ENCODE peak calls at places on chromosomes 12 and 14, in four cellular contexts. P is breast epithelium, A is PC-3, N is RWPE1. X is an unnamed sample.
A peak's percentile ranks its signal among the peaks of the same experiment; 100 is the strongest.

GRCh38 chr12:12467701-12468218 is 94.9 kb downstream of the DUSP16 start:
- DNase-seq in P (no peak), A (no peak), N (no peak), X (no peak)

GRCh38 chr12:100718212-100718611 is 76.4 kb upstream of the ANO4 start:
- DNase-seq in P (no peak), A (no peak), N (no peak), X (no peak)

GRCh38 chr14:23118506-23119361 is at the start of gene CEBPE:
- DNase-seq in P (no peak), A (no peak), N (no peak), X (no peak)

GRCh38 chr12:21607701-21608100 is 3.1 kb upstream of the GYS2 start:
- DNase-seq in P (no peak), A (peak; percentile 25), N (no peak), X (no peak)

GRCh38 chr14:60968099-60968498 is 12.8 kb downstream of the TRMT5 start:
- DNase-seq in P (no peak), A (no peak), N (no peak), X (no peak)

GRCh38 chr12:10718279-10718821 is 4.8 kb downstream of the YBX3 start:
- DNase-seq in P (no peak), A (peak; percentile 44), N (peak; percentile 8), X (no peak)

GRCh38 chr12:1605129-1606020 is 11.0 kb upstream of the FBXL14 start:
- DNase-seq in P (peak; percentile 63), A (peak; percentile 84), N (peak; percentile 62), X (no peak)

GRCh38 chr12:26028953-26029740 is 70.7 kb downstream of the RASSF8 start:
- DNase-seq in P (no peak), A (peak; percentile 85), N (peak; percentile 32), X (no peak)

GRCh38 chr12:123034865-123035264 is 54.4 kb downstream of the ARL6IP4 start:
- DNase-seq in P (no peak), A (peak; percentile 88), N (peak; percentile 46), X (no peak)

GRCh38 chr12:121894633-121895032 is 6.0 kb downstream of the PSMD9 start:
- DNase-seq in P (no peak), A (peak; percentile 12), N (no peak), X (no peak)

GRCh38 chr14:63224196-63224595 is 20.0 kb downstream of the RHOJ start:
- DNase-seq in P (no peak), A (no peak), N (no peak), X (no peak)

GRCh38 chr12:109624467-109624866 is 50.9 kb downstream of the MVK start:
- DNase-seq in P (no peak), A (peak; percentile 54), N (peak; percentile 54), X (no peak)

GRCh38 chr14:33451211-33451610 is 499.7 kb downstream of the EGLN3 start:
- DNase-seq in P (no peak), A (no peak), N (no peak), X (no peak)

GRCh38 chr12:18932715-18933114 is 194.8 kb downstream of the CAPZA3 start:
- DNase-seq in P (no peak), A (no peak), N (no peak), X (no peak)

GRCh38 chr14:62084020-62084419 is 321.8 kb downstream of the SNAPC1 start:
- DNase-seq in P (no peak), A (no peak), N (no peak), X (no peak)

GRCh38 chr12:98227162-98227561 is 288.2 kb upstream of the TMPO start:
- DNase-seq in P (no peak), A (no peak), N (no peak), X (no peak)

GRCh38 chr14:75833326-75834020 is 148.3 kb downstream of the TGFB3 start:
- DNase-seq in P (no peak), A (no peak), N (no peak), X (no peak)

GRCh38 chr14:50964683-50965390 is 20.6 kb upstream of the PYGL start:
- DNase-seq in P (peak; percentile 61), A (peak; percentile 97), N (peak; percentile 18), X (peak; percentile 48)

GRCh38 chr14:51554953-51555352 is 96.8 kb upstream of the FRMD6 start:
- DNase-seq in P (no peak), A (peak; percentile 67), N (no peak), X (no peak)

GRCh38 chr14:59146941-59147470 is 41.5 kb upstream of the DAAM1 start:
- DNase-seq in P (no peak), A (no peak), N (no peak), X (no peak)

GRCh38 chr14:84273181-84273580 is 1256.8 kb upstream of the FLRT2 start:
- DNase-seq in P (no peak), A (no peak), N (no peak), X (no peak)

GRCh38 chr14:54117401-54117800 is 160.8 kb upstream of the BMP4 start:
- DNase-seq in P (no peak), A (no peak), N (no peak), X (no peak)

GRCh38 chr14:40987481-40987880 is 619.2 kb upstream of the LRFN5 start:
- DNase-seq in P (no peak), A (peak; percentile 62), N (no peak), X (no peak)

GRCh38 chr12:100445081-100445481 is 28.6 kb upstream of the NR1H4 start:
- DNase-seq in P (no peak), A (no peak), N (no peak), X (no peak)

GRCh38 chr12:66154776-66155175 is 15.0 kb downstream of the TMBIM4 start:
- DNase-seq in P (no peak), A (no peak), N (no peak), X (no peak)

GRCh38 chr14:38226366-38226765 is 18.7 kb downstream of the SSTR1 start:
- DNase-seq in P (no peak), A (no peak), N (no peak), X (no peak)

GRCh38 chr12:108634225-108634795 is 616 bp upstream of the SELPLG start:
- DNase-seq in P (no peak), A (peak; percentile 41), N (no peak), X (no peak)

GRCh38 chr12:52204095-52204930 is 12.5 kb upstream of the KRT80 start:
- DNase-seq in P (no peak), A (peak; percentile 77), N (no peak), X (no peak)

GRCh38 chr14:30191639-30192279 is 264.1 kb upstream of the PRKD1 start:
- DNase-seq in P (no peak), A (no peak), N (no peak), X (no peak)

GRCh38 chr14:30195946-30196345 is 268.3 kb upstream of the PRKD1 start:
- DNase-seq in P (no peak), A (no peak), N (no peak), X (no peak)

GRCh38 chr14:30193056-30193455 is 265.4 kb upstream of the PRKD1 start:
- DNase-seq in P (no peak), A (no peak), N (no peak), X (no peak)

GRCh38 chr14:30194769-30195168 is 267.1 kb upstream of the PRKD1 start:
- DNase-seq in P (no peak), A (peak; percentile 7), N (peak; percentile 42), X (no peak)

DNA sequence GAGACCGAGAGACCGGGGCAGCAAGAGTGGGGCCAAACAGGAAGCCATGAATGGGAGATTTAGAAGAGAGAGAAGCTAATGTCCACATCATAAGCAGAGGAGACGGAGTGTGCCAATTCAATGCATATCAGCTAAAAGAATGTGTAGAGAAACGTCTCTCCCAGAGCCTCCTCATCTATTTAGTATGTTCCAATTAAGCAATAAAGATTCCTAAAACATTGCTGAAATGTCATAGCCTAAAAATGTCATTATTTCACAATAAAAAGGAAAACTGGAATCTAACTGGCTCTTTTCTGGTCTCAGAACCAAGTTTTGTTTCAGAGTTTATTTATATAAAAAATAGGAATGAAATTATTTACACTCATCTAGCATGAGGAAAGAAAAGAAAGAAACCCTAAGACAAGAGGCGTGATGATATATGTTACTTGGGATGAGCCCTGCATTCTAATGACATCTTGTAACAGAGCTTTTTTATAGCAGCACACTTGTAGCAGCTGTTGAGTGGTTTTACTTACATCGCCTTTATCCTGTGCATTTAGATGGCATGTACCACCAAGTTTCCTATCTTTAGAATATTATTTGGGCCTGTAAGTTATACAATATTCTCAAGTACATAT is 266.3 kb upstream of the PRKD1 start:
- DNase-seq in P (no peak), A (peak; percentile 18), N (peak; percentile 36), X (no peak)
- TF ChIP-seq CTCF in P (no peak), A (no peak), N (no peak), X (no peak)

GRCh38 chr12:104216461-104217058 is 981 bp downstream of the TXNRD1 start:
- DNase-seq in P (no peak), A (no peak), N (no peak), X (no peak)

GRCh38 chr12:104213952-104214351 is 1.6 kb upstream of the TXNRD1 start:
- DNase-seq in P (no peak), A (peak; percentile 89), N (no peak), X (no peak)

GRCh38 chr12:104212516-104212915 is 3.1 kb upstream of the TXNRD1 start:
- DNase-seq in P (no peak), A (no peak), N (no peak), X (no peak)

GRCh38 chr12:104218935-104219334 is 3.4 kb downstream of the TXNRD1 start:
- DNase-seq in P (no peak), A (peak; percentile 46), N (no peak), X (no peak)

DNA sequence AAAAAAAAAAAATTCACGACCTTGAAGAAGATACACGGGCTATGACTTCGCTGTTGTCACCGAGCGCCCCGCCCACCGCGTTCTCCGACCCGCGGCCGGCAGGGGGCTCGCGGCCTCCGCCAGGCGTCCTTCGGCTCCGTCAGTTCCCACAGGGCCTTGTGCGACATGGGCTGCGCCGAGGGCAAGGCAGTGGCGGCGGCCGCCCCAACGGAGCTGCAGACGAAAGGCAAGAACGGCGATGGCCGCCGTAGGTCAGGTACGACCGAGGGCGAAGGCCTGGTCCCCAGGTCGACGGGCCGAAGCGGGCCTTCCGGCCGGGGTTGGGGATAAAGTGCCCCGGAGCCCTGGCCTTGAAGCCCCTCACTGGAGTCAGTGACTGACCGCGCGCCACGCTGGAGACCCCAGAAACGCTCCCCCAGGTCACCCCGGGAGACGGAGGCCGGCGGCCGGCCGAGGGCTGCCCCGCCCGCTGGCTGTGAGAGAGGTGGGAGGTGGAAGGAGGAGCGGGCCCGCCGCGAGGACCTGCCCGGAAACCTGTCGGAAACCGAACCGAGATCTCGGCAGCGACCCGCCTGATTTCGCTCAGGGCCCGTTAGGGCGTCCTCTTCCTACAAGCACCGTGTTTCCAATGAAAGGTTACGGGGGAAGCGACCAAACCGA is at the start of gene TXNRD1:
- DNase-seq in P (peak; percentile 70), A (no peak), N (peak; percentile 72), X (peak; percentile 44)
- TF ChIP-seq CTCF in P (peak; percentile 82), A (no peak), N (peak; percentile 89), X (no peak)

GRCh38 chr14:106848330-106849121 is 1322.1 kb downstream of the TMEM121 start:
- DNase-seq in P (no peak), A (peak; percentile 86), N (peak; percentile 27), X (no peak)
- TF ChIP-seq CTCF in P (no peak), A (peak; percentile 55), N (no peak), X (no peak)

GRCh38 chr14:95452176-95452889 is 64.1 kb downstream of the SYNE3 start:
- DNase-seq in P (no peak), A (peak; percentile 25), N (no peak), X (no peak)
- TF ChIP-seq CTCF in P (peak; percentile 17), A (peak; percentile 50), N (no peak), X (no peak)

GRCh38 chr14:98756749-98757148 is 515.2 kb downstream of the BCL11B start:
- DNase-seq in P (no peak), A (no peak), N (no peak), X (no peak)
- TF ChIP-seq CTCF in P (no peak), A (no peak), N (no peak), X (no peak)

X was measured in omental fat pad.